ENCODE peak calls at places on chromosome 17, in four cellular contexts. One of them, this sample, is unnamed.

GRCh38 chr17:18920911-18921441 is 31.0 kb upstream of the SLC5A10 start:
- DNase-seq in SK-N-SH: no peak
- DNase-seq in K562: no peak
- DNase-seq in HepG2: peak; percentile 32
- DNase-seq in this sample: no peak

GRCh38 chr17:51006601-51007000 is 114.1 kb downstream of the SPAG9 start:
- DNase-seq in HepG2: no peak
- DNase-seq in SK-N-SH: no peak
- DNase-seq in K562: no peak
- DNase-seq in this sample: no peak

GRCh38 chr17:48084932-48085331 is 16.3 kb downstream of the CBX1 start:
- DNase-seq in K562: no peak
- DNase-seq in SK-N-SH: no peak
- DNase-seq in HepG2: no peak
- DNase-seq in this sample: no peak

GRCh38 chr17:77736207-77736600 is 222.3 kb upstream of the TNRC6C start:
- DNase-seq in K562: no peak
- DNase-seq in HepG2: no peak
- DNase-seq in SK-N-SH: no peak
- DNase-seq in this sample: no peak

GRCh38 chr17:59737324-59737723 is 29.9 kb downstream of the VMP1 start:
- DNase-seq in HepG2: no peak
- DNase-seq in SK-N-SH: no peak
- DNase-seq in K562: no peak
- DNase-seq in this sample: no peak

GRCh38 chr17:8857919-8858318 is 9.6 kb downstream of the PIK3R6 start:
- DNase-seq in HepG2: no peak
- DNase-seq in K562: no peak
- DNase-seq in SK-N-SH: no peak
- DNase-seq in this sample: no peak

GRCh38 chr17:74763565-74764387 is 12.4 kb downstream of the NAT9 start:
- DNase-seq in K562: no peak
- DNase-seq in HepG2: peak; percentile 97
- DNase-seq in SK-N-SH: peak; percentile 40
- DNase-seq in this sample: no peak

GRCh38 chr17:76687278-76688164 is 23.2 kb downstream of the MXRA7 start:
- DNase-seq in K562: no peak
- DNase-seq in HepG2: no peak
- DNase-seq in SK-N-SH: no peak
- DNase-seq in this sample: no peak

GRCh38 chr17:77692571-77693161 is 265.8 kb upstream of the TNRC6C start:
- DNase-seq in HepG2: no peak
- DNase-seq in K562: no peak
- DNase-seq in SK-N-SH: no peak
- DNase-seq in this sample: no peak

GRCh38 chr17:76432712-76433336 is 20.1 kb downstream of the UBE2O start:
- DNase-seq in K562: no peak
- DNase-seq in HepG2: peak; percentile 41
- DNase-seq in SK-N-SH: no peak
- DNase-seq in this sample: peak; percentile 28

GRCh38 chr17:68871447-68871846 is 83.7 kb downstream of the ABCA8 start:
- DNase-seq in K562: no peak
- DNase-seq in SK-N-SH: no peak
- DNase-seq in HepG2: no peak
- DNase-seq in this sample: no peak

GRCh38 chr17:75844530-75845057 is 390 bp upstream of the UNC13D start:
- DNase-seq in K562: peak; percentile 79
- DNase-seq in SK-N-SH: peak; percentile 83
- DNase-seq in HepG2: peak; percentile 64
- DNase-seq in this sample: peak; percentile 85

GRCh38 chr17:44205962-44206824 is 6.5 kb upstream of the ATXN7L3 start:
- DNase-seq in SK-N-SH: no peak
- DNase-seq in K562: no peak
- DNase-seq in HepG2: no peak
- DNase-seq in this sample: no peak

GRCh38 chr17:66466933-66467367 is 164.5 kb downstream of the PRKCA start:
- DNase-seq in HepG2: peak; percentile 92
- DNase-seq in K562: peak; percentile 40
- DNase-seq in SK-N-SH: no peak
- DNase-seq in this sample: peak; percentile 92

GRCh38 chr17:33642002-33642401 is 348.9 kb upstream of the ASIC2 start:
- DNase-seq in SK-N-SH: peak; percentile 16
- DNase-seq in HepG2: no peak
- DNase-seq in K562: peak; percentile 56
- DNase-seq in this sample: no peak

GRCh38 chr17:30720013-30720471 is 104.5 kb downstream of the CRLF3 start:
- DNase-seq in SK-N-SH: no peak
- DNase-seq in HepG2: no peak
- DNase-seq in K562: no peak
- DNase-seq in this sample: no peak

GRCh38 chr17:30716461-30717289 is 107.8 kb downstream of the CRLF3 start:
- DNase-seq in K562: no peak
- DNase-seq in SK-N-SH: peak; percentile 41
- DNase-seq in HepG2: no peak
- DNase-seq in this sample: no peak

GRCh38 chr17:30717290-30718098 is 107.0 kb downstream of the CRLF3 start:
- DNase-seq in K562: no peak
- DNase-seq in HepG2: no peak
- DNase-seq in SK-N-SH: no peak
- DNase-seq in this sample: no peak
- TF ChIP-seq ZBTB33 in K562: no peak
- TF ChIP-seq ZBTB33 in HepG2: no peak
- TF ChIP-seq ZBTB33 in SK-N-SH: no peak
- TF ChIP-seq ZBTB33 in this sample: no peak

DNA sequence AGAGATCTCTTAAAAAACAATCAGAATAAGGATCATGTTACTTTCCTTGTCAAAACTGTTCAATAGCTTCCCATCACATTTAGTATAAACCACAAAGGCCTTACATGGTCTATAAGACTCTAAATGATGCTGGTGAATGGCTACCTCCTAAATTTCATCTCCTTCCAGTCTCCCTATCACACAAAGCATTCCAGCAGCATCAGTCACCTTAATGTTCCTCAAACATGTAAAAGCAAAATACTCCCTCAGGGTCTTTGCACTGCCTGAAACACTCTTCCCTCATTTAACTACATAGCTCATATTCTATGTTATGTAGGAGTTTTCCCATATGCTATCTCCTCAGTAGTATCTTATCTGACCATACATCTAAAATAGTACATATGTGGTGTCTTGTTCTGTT is 53.5 kb upstream of the INTS2 start:
- DNase-seq in HepG2: no peak
- DNase-seq in SK-N-SH: no peak
- DNase-seq in K562: no peak
- DNase-seq in this sample: no peak
- TF ChIP-seq ELF1 in HepG2: no peak
- TF ChIP-seq ELF1 in SK-N-SH: no peak
- TF ChIP-seq ELF1 in K562: no peak
- TF ChIP-seq ELF1 in this sample: no peak

GRCh38 chr17:222172-222571 is 40.7 kb upstream of the DOC2B start:
- DNase-seq in HepG2: no peak
- DNase-seq in SK-N-SH: no peak
- DNase-seq in K562: no peak
- DNase-seq in this sample: no peak
- TF ChIP-seq ZBTB33 in HepG2: no peak
- TF ChIP-seq ZBTB33 in SK-N-SH: no peak
- TF ChIP-seq ZBTB33 in K562: no peak
- TF ChIP-seq ZBTB33 in this sample: no peak

GRCh38 chr17:54021418-54021817 is 198.7 kb downstream of the KIF2B start:
- DNase-seq in K562: no peak
- DNase-seq in HepG2: no peak
- DNase-seq in SK-N-SH: no peak
- DNase-seq in this sample: no peak
- TF ChIP-seq ELF1 in K562: no peak
- TF ChIP-seq ELF1 in HepG2: no peak
- TF ChIP-seq ELF1 in SK-N-SH: no peak
- TF ChIP-seq ELF1 in this sample: no peak

GRCh38 chr17:3603119-3603869 is 5.9 kb downstream of the TRPV1 start:
- DNase-seq in K562: no peak
- DNase-seq in SK-N-SH: no peak
- DNase-seq in HepG2: no peak
- DNase-seq in this sample: no peak
- TF ChIP-seq ZBTB33 in K562: no peak
- TF ChIP-seq ZBTB33 in SK-N-SH: no peak
- TF ChIP-seq ZBTB33 in HepG2: no peak
- TF ChIP-seq ZBTB33 in this sample: no peak

DNA sequence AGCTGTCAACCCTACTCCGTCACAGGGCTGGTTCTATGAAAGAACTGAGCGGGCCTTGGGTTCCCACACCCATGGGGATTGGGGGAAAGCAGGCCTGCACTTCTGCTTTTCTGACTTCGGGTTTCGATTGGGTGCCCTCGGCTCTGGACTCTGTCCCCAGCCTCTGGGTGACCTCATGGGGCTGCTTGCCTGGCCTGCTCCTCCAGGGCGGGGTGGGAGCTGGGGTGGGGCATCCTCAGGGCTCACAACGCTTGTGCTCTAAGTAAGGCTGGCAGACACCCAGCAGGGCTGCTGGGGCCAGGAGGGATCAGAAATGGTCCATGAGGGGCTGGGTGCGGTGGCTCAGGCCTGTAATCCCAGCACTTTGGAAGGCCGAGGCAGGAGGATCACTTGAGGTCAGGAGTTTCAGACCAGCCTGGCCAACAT is 19.2 kb downstream of the ARHGAP27 start:
- DNase-seq in SK-N-SH: no peak
- DNase-seq in K562: no peak
- DNase-seq in HepG2: peak; percentile 57
- DNase-seq in this sample: no peak
- TF ChIP-seq ELF1 in SK-N-SH: no peak
- TF ChIP-seq ELF1 in K562: no peak
- TF ChIP-seq ELF1 in HepG2: no peak
- TF ChIP-seq ELF1 in this sample: no peak

GRCh38 chr17:45282683-45283644 is 21.1 kb upstream of the SPATA32 start:
- DNase-seq in HepG2: no peak
- DNase-seq in K562: no peak
- DNase-seq in SK-N-SH: no peak
- DNase-seq in this sample: no peak
- TF ChIP-seq ZBTB33 in HepG2: no peak
- TF ChIP-seq ZBTB33 in K562: no peak
- TF ChIP-seq ZBTB33 in SK-N-SH: no peak
- TF ChIP-seq ZBTB33 in this sample: no peak

GRCh38 chr17:57045868-57046671 is 39.0 kb upstream of the AKAP1 start:
- DNase-seq in SK-N-SH: peak; percentile 52
- DNase-seq in HepG2: no peak
- DNase-seq in K562: no peak
- DNase-seq in this sample: no peak

GRCh38 chr17:57048096-57048495 is 37.0 kb upstream of the AKAP1 start:
- DNase-seq in K562: no peak
- DNase-seq in HepG2: no peak
- DNase-seq in SK-N-SH: no peak
- DNase-seq in this sample: no peak

GRCh38 chr17:57050303-57050702 is 34.7 kb upstream of the AKAP1 start:
- DNase-seq in SK-N-SH: no peak
- DNase-seq in K562: peak; percentile 28
- DNase-seq in HepG2: no peak
- DNase-seq in this sample: no peak

GRCh38 chr17:57051886-57052342 is 33.1 kb upstream of the AKAP1 start:
- DNase-seq in SK-N-SH: no peak
- DNase-seq in K562: no peak
- DNase-seq in HepG2: no peak
- DNase-seq in this sample: no peak
- TF ChIP-seq ELF1 in SK-N-SH: no peak
- TF ChIP-seq ELF1 in K562: no peak
- TF ChIP-seq ELF1 in HepG2: no peak
- TF ChIP-seq ELF1 in this sample: no peak

DNA sequence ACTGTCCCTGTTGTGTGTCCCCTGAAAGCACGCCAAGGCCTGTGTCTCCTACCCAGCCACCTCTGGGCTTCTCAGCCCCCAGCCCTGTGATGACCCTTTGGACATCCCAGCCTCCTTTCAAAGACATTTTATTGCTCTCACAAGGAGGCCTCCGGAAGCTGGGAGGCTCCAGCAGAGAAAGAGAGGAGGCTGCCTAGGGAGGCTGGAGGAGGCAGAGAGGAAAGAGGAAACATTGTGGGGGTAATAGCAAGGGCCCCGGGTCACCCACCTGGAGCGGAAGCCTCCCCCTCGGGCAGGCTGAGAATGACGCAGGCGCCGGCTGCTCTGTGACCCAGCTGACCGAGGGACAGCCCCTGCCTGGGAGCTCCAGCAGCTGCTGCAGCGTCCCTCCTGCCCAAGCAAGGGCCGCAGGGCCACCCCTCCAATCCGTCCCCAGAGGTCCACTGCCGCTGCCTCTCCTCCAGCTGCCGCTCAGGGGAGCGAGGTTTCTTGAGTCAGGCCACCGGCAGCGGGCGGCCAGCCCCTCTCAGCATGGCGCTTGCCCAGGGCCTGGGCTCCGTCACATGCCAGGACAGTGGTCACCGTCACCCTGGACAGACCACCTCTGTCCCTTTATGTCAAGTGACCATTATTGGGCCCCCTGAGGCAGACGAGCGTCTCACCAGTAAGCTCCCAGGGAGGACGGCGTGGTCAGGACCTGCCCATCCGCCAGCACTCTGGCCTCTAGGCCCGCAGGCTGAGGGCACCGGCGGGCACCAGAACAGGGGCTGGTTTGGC is 29.3 kb downstream of the ACTG1 start:
- DNase-seq in K562: no peak
- DNase-seq in SK-N-SH: no peak
- DNase-seq in HepG2: no peak
- DNase-seq in this sample: no peak
- TF ChIP-seq ZBTB33 in K562: no peak
- TF ChIP-seq ZBTB33 in SK-N-SH: no peak
- TF ChIP-seq ZBTB33 in HepG2: peak; percentile 6
- TF ChIP-seq ZBTB33 in this sample: no peak

DNA sequence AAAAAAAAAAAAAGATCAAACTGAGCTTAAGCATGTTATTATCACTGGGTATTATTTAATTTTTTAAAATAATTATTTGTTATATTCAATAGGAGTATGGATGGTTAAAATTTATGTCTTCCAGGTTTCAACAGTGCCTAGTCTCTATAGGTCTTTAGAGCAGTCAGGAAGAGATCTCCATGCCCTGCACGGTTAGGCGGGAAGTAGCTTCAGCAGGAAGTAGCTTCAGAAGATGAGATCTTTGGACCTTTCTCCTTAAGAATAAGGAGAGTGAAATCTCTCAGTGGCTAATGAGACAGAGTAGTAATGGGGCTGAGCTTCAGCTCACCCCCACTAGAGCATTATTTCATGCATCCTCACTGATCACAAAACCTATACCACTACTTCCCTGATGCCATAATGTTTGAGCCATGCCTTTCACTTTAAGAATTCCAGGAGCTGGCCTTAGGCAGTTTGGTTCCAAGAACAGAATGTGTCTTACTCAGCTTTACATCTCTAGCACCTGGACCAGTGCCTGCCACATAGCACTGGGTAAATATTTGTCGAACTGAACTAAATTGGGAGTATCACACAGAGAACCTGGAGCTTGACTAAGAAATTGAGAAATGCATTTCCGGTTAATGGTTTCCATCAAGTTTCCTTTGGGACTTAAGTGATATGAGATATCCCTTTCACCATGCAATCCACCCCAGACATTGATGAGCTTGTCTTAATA is 43.5 kb downstream of the SCPEP1 start:
- DNase-seq in K562: no peak
- DNase-seq in HepG2: no peak
- DNase-seq in SK-N-SH: no peak
- DNase-seq in this sample: no peak
- TF ChIP-seq ELF1 in K562: no peak
- TF ChIP-seq ELF1 in HepG2: no peak
- TF ChIP-seq ELF1 in SK-N-SH: no peak
- TF ChIP-seq ELF1 in this sample: no peak